ENCODE peak calls at places on chromosomes 1 and 21, in seven cellular contexts. W is kidney glomerular epithelial cell, C is thoracic aorta, D is naive B cell, J is T-helper 1 cell, V is GM10248, A is AG08395. T is an unnamed sample.

GRCh38 chr1:53075206-53075605 is 13.2 kb downstream of the PODN start:
- DNase-seq in W (no peak), C (no peak), D (no peak), J (no peak), V (no peak), A (no peak), T (no peak)

GRCh38 chr1:23384312-23385058 is 14.8 kb upstream of the ZNF436 start:
- DNase-seq in W (peak), C (no peak), D (no peak), J (no peak), V (no peak), A (peak), T (peak)

GRCh38 chr1:22794691-22795090 is 84.1 kb downstream of the EPHB2 start:
- DNase-seq in W (no peak), C (no peak), D (no peak), J (no peak), V (no peak), A (peak), T (no peak)

GRCh38 chr1:14603641-14604040 is 5.2 kb downstream of the KAZN start:
- DNase-seq in W (no peak), C (no peak), D (no peak), J (no peak), V (no peak), A (no peak), T (no peak)

GRCh38 chr1:47785561-47786271 is 211.5 kb downstream of the TRABD2B start:
- DNase-seq in W (no peak), C (no peak), D (no peak), J (no peak), V (no peak), A (no peak), T (peak)

GRCh38 chr1:245704341-245704740 is 549.6 kb downstream of the KIF26B start:
- DNase-seq in W (no peak), C (no peak), D (no peak), J (no peak), V (no peak), A (no peak), T (no peak)

GRCh38 chr21:45098867-45099266 is 24.5 kb downstream of the ADARB1 start:
- DNase-seq in W (no peak), C (no peak), D (no peak), J (no peak), V (peak), A (no peak), T (peak)

GRCh38 chr1:43944860-43945259 is 1.9 kb upstream of the IPO13 start:
- DNase-seq in W (no peak), C (no peak), D (no peak), J (no peak), V (no peak), A (no peak), T (no peak)

GRCh38 chr1:240946926-240947325 is 335.0 kb upstream of the GREM2 start:
- DNase-seq in W (peak), C (no peak), D (no peak), J (no peak), V (peak), A (peak), T (peak)

GRCh38 chr21:42382915-42383314 is 12.9 kb downstream of the TMPRSS3 start:
- DNase-seq in W (no peak), C (no peak), D (no peak), J (no peak), V (no peak), A (no peak), T (no peak)

GRCh38 chr1:157142765-157143423 is 4.7 kb upstream of the ETV3 start:
- DNase-seq in W (no peak), C (no peak), D (no peak), J (no peak), V (no peak), A (no peak), T (no peak)

GRCh38 chr1:64822621-64823020 is 77.7 kb downstream of the RAVER2 start:
- DNase-seq in W (no peak), C (no peak), D (no peak), J (no peak), V (no peak), A (no peak), T (peak)

GRCh38 chr21:17492415-17493168 is 20.3 kb upstream of the CXADR start:
- DNase-seq in W (peak), C (no peak), D (no peak), J (no peak), V (no peak), A (no peak), T (peak)

GRCh38 chr1:82944192-82944591 is 1054.7 kb downstream of the TTLL7 start:
- DNase-seq in W (no peak), C (no peak), D (no peak), J (no peak), V (no peak), A (no peak), T (no peak)

GRCh38 chr21:37557261-37557950 is 190.8 kb downstream of the DYRK1A start:
- DNase-seq in W (peak), C (no peak), D (no peak), J (no peak), V (peak), A (no peak), T (no peak)

GRCh38 chr1:11178021-11179015 is 10.8 kb upstream of the ANGPTL7 start:
- DNase-seq in W (peak), C (no peak), D (no peak), J (no peak), V (no peak), A (peak), T (no peak)

GRCh38 chr1:229064320-229064908 is 206.5 kb upstream of the RAB4A start:
- DNase-seq in W (no peak), C (no peak), D (no peak), J (no peak), V (no peak), A (no peak), T (no peak)

GRCh38 chr1:167186771-167187170 is 33.9 kb upstream of the POU2F1 start:
- DNase-seq in W (no peak), C (no peak), D (no peak), J (no peak), V (no peak), A (no peak), T (no peak)

GRCh38 chr1:157091668-157092273 is 7.8 kb downstream of the ETV3L start:
- DNase-seq in W (no peak), C (no peak), D (no peak), J (no peak), V (no peak), A (no peak), T (no peak)

GRCh38 chr1:94358630-94359599 is 59.3 kb upstream of the ABCD3 start:
- DNase-seq in W (no peak), C (no peak), D (no peak), J (no peak), V (no peak), A (no peak), T (no peak)

GRCh38 chr1:27643626-27644368 is 8.8 kb upstream of the FGR start:
- DNase-seq in W (peak), C (no peak), D (peak), J (peak), V (peak), A (peak), T (peak)

GRCh38 chr1:225343618-225344017 is 84.2 kb downstream of the LBR start:
- DNase-seq in W (no peak), C (no peak), D (no peak), J (no peak), V (no peak), A (no peak), T (peak)

GRCh38 chr1:57262472-57262871 is 161.4 kb downstream of the DAB1 start:
- DNase-seq in W (no peak), C (no peak), D (no peak), J (no peak), V (no peak), A (no peak), T (no peak)

GRCh38 chr1:150609726-150610125 is 19.7 kb downstream of the ENSA start:
- DNase-seq in W (no peak), C (no peak), D (no peak), J (no peak), V (no peak), A (no peak), T (peak)

GRCh38 chr1:21022279-21023040 is 154.2 kb downstream of the EIF4G3 start:
- DNase-seq in W (peak), C (peak), D (peak), J (no peak), V (peak), A (peak), T (peak)

GRCh38 chr21:45376459-45377324 is 28.3 kb upstream of the COL18A1 start:
- DNase-seq in W (no peak), C (no peak), D (no peak), J (no peak), V (no peak), A (peak), T (no peak)

GRCh38 chr1:19067187-19067911 is 110.9 kb upstream of the IFFO2 start:
- DNase-seq in W (no peak), C (no peak), D (no peak), J (no peak), V (no peak), A (no peak), T (no peak)

GRCh38 chr1:70038025-70038424 is 167.4 kb downstream of the LRRC40 start:
- DNase-seq in W (no peak), C (no peak), D (no peak), J (no peak), V (no peak), A (no peak), T (peak)

GRCh38 chr1:61078611-61079010 is 3.8 kb upstream of the NFIA start:
- DNase-seq in W (no peak), C (no peak), D (no peak), J (no peak), V (no peak), A (no peak), T (peak)

GRCh38 chr1:9438431-9439073 is 100.7 kb upstream of the SLC25A33 start:
- DNase-seq in W (peak), C (peak), D (no peak), J (no peak), V (no peak), A (peak), T (peak)

GRCh38 chr1:75725861-75726361 is 1.4 kb downstream of the ACADM start:
- DNase-seq in W (no peak), C (no peak), D (no peak), J (no peak), V (no peak), A (no peak), T (no peak)

GRCh38 chr1:186643600-186643999 is 36.6 kb downstream of the PTGS2 start:
- DNase-seq in W (peak), C (no peak), D (no peak), J (no peak), V (no peak), A (no peak), T (peak)

GRCh38 chr1:24415910-24416665 is 486 bp downstream of the NIPAL3 start:
- DNase-seq in W (peak), C (no peak), D (no peak), J (no peak), V (no peak), A (no peak), T (peak)

GRCh38 chr1:154807048-154807591 is 63.0 kb downstream of the KCNN3 start:
- DNase-seq in W (no peak), C (no peak), D (no peak), J (no peak), V (peak), A (no peak), T (no peak)

GRCh38 chr21:46437511-46437910 is 21.2 kb upstream of the DIP2A start:
- DNase-seq in W (no peak), C (no peak), D (no peak), J (no peak), V (no peak), A (no peak), T (no peak)

GRCh38 chr21:15437873-15438272 is 291.9 kb upstream of the USP25 start:
- DNase-seq in W (peak), C (no peak), D (no peak), J (no peak), V (peak), A (no peak), T (peak)

T was measured in choroid plexus epithelial cell.